ENCODE peak calls at places on chromosomes 5 and 9, in four cellular contexts. M, B, R and Q are unnamed samples.

GRCh38 chr5:179798771-179799643 is 5.2 kb downstream of the LTC4S start:
- DNase-seq in M (no peak), B (no peak), R (no peak), Q (no peak)

GRCh38 chr5:61184708-61185107 is 22.4 kb upstream of the SMIM15 start:
- DNase-seq in M (no peak), B (no peak), R (no peak), Q (no peak)

GRCh38 chr9:109310486-109310901 is 10.4 kb downstream of the EPB41L4B start:
- DNase-seq in M (no peak), B (no peak), R (no peak), Q (no peak)

GRCh38 chr5:59564895-59565294 is 328.6 kb downstream of the PDE4D start:
- DNase-seq in M (no peak), B (no peak), R (no peak), Q (no peak)

GRCh38 chr9:16001856-16002255 is 449.0 kb downstream of the CCDC171 start:
- DNase-seq in M (no peak), B (no peak), R (no peak), Q (no peak)

GRCh38 chr5:142601432-142601831 is 84.5 kb downstream of the FGF1 start:
- DNase-seq in M (no peak), B (no peak), R (no peak), Q (no peak)

GRCh38 chr9:21994996-21995651 is 533 bp downstream of the CDKN2B-AS1 start:
- DNase-seq in M (no peak), B (no peak), R (peak), Q (peak)

GRCh38 chr5:105504-106080 is 13.6 kb downstream of the PLEKHG4B start:
- DNase-seq in M (no peak), B (no peak), R (no peak), Q (no peak)

GRCh38 chr9:135209136-135209535 is 121.7 kb downstream of the OLFM1 start:
- DNase-seq in M (no peak), B (no peak), R (no peak), Q (no peak)

GRCh38 chr5:73176250-73176649 is 3.3 kb downstream of the TMEM174 start:
- DNase-seq in M (no peak), B (no peak), R (no peak), Q (no peak)

GRCh38 chr5:173869316-173869715 is 18.8 kb upstream of the CPEB4 start:
- DNase-seq in M (no peak), B (no peak), R (no peak), Q (no peak)

GRCh38 chr5:139725073-139725830 is 70.4 kb upstream of the PSD2 start:
- DNase-seq in M (no peak), B (no peak), R (peak), Q (no peak)

GRCh38 chr5:159588930-159589329 is 258.6 kb upstream of the IL12B start:
- DNase-seq in M (no peak), B (no peak), R (no peak), Q (no peak)

GRCh38 chr9:120877276-120878034 is 467 bp upstream of the PHF19 start:
- DNase-seq in M (no peak), B (no peak), R (peak), Q (peak)

GRCh38 chr5:148981353-148981752 is 81.5 kb downstream of the SH3TC2 start:
- DNase-seq in M (no peak), B (no peak), R (no peak), Q (no peak)

GRCh38 chr5:122220498-122220897 is 91.2 kb downstream of the ZNF474 start:
- DNase-seq in M (no peak), B (no peak), R (no peak), Q (no peak)

GRCh38 chr9:86983260-86984255 is 36.3 kb upstream of the GAS1 start:
- DNase-seq in M (no peak), B (peak), R (no peak), Q (no peak)

GRCh38 chr9:2622361-2623045 is 916 bp downstream of the VLDLR start:
- DNase-seq in M (no peak), B (no peak), R (peak), Q (peak)

GRCh38 chr5:74251106-74252032 is 389.2 kb downstream of the ENC1 start:
- DNase-seq in M (no peak), B (peak), R (no peak), Q (peak)

GRCh38 chr5:1761453-1761755 is 38.2 kb downstream of the MRPL36 start:
- DNase-seq in M (no peak), B (no peak), R (no peak), Q (no peak)

GRCh38 chr9:107007981-107008380 is 145.0 kb downstream of the ZNF462 start:
- DNase-seq in M (no peak), B (no peak), R (no peak), Q (no peak)

GRCh38 chr5:120055858-120056257 is 408.2 kb upstream of the PRR16 start:
- DNase-seq in M (no peak), B (peak), R (no peak), Q (no peak)

GRCh38 chr5:85320495-85320894 is 935.8 kb upstream of the EDIL3 start:
- DNase-seq in M (no peak), B (no peak), R (no peak), Q (peak)

GRCh38 chr5:96517294-96517693 is 84.2 kb upstream of the PCSK1 start:
- DNase-seq in M (no peak), B (peak), R (no peak), Q (no peak)

GRCh38 chr9:10055886-10056395 is 556.9 kb downstream of the PTPRD start:
- DNase-seq in M (no peak), B (no peak), R (no peak), Q (no peak)

GRCh38 chr5:2917524-2917923 is 166.0 kb upstream of the IRX2 start:
- DNase-seq in M (no peak), B (no peak), R (no peak), Q (no peak)

GRCh38 chr9:2418619-2419018 is 203.0 kb upstream of the VLDLR start:
- DNase-seq in M (no peak), B (no peak), R (no peak), Q (no peak)

GRCh38 chr5:43191740-43192557 is at the start of gene NIM1K:
- DNase-seq in M (no peak), B (no peak), R (peak), Q (peak)

GRCh38 chr9:93171261-93171660 is 12.7 kb upstream of the WNK2 start:
- DNase-seq in M (no peak), B (no peak), R (no peak), Q (no peak)

GRCh38 chr9:29038332-29038731 is 1465.1 kb upstream of the C9orf72 start:
- DNase-seq in M (no peak), B (no peak), R (no peak), Q (no peak)

GRCh38 chr5:150108711-150109605 is 22.6 kb upstream of the CSF1R start:
- DNase-seq in M (no peak), B (no peak), R (no peak), Q (no peak)

GRCh38 chr5:56815657-56816545 is 552 bp downstream of the MAP3K1 start:
- DNase-seq in M (no peak), B (no peak), R (peak), Q (peak)

GRCh38 chr5:169635933-169636332 is 1.1 kb upstream of the DOCK2 start:
- DNase-seq in M (no peak), B (no peak), R (no peak), Q (no peak)

GRCh38 chr5:148474025-148474511 is 90.3 kb downstream of the FBXO38 start:
- DNase-seq in M (no peak), B (peak), R (no peak), Q (no peak)

GRCh38 chr5:96146675-96147074 is 185.0 kb upstream of the ELL2 start:
- DNase-seq in M (no peak), B (peak), R (no peak), Q (no peak)

GRCh38 chr9:123120953-123121352 is 87.5 kb downstream of the GPR21 start:
- DNase-seq in M (no peak), B (no peak), R (no peak), Q (no peak)

GRCh38 chr9:73714294-73714693 is 562.6 kb downstream of the ANXA1 start:
- DNase-seq in M (no peak), B (no peak), R (no peak), Q (no peak)

GRCh38 chr5:116423091-116423490 is 151.5 kb downstream of the SEMA6A start:
- DNase-seq in M (no peak), B (no peak), R (no peak), Q (no peak)

DNA sequence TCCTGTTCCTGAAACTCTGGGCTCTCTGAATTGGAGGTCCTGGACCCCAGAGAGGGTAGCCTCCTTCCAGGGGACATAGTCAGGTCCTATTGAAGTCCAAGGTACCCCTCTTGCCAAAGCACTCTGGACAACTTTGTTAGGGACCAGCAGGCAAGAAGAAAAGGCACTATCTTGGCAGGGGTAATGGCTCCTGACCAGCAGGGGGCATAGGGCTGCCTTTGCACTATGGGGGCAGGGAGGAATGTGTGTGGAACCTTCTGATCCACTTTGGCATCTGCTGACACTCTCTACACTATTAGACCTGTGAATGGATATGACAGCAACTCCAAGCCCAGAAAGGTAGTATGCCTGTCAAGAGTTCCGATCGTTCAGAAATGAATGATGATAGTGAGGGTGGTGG is 179.0 kb upstream of the CD180 start:
- DNase-seq in M (no peak), B (no peak), R (no peak), Q (no peak)
- TF ChIP-seq CTCF in M (no peak), B (no peak), R (no peak), Q (no peak)

GRCh38 chr5:82348749-82349148 is 70.6 kb upstream of the RPS23 start:
- DNase-seq in M (no peak), B (no peak), R (no peak), Q (no peak)

GRCh38 chr5:82347213-82347947 is 69.2 kb upstream of the RPS23 start:
- DNase-seq in M (no peak), B (peak), R (no peak), Q (no peak)

GRCh38 chr5:82351754-82352145 is 73.6 kb upstream of the RPS23 start:
- DNase-seq in M (peak), B (no peak), R (no peak), Q (no peak)

GRCh38 chr5:82352146-82352791 is 74.1 kb upstream of the RPS23 start:
- DNase-seq in M (no peak), B (no peak), R (no peak), Q (no peak)

DNA sequence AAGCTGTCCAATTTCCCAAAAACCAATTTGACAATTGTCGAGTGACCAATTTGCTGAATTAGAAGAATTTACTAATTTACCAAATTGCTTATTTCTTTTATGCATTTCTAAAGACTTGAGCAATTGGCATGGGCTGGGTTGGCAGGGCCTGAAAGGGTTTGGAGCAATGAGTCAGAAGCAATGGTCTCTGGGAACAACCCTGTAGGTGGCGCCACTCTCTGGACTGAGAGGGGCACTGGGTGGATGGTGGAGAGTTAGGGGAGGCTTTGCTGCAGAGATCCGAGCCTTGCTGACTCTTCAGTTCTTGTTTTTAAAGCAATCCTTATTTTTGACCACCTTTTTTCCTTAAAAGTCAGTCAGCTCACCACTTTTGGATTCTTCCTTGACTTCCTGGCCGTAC is 71.5 kb upstream of the RPS23 start:
- DNase-seq in M (no peak), B (no peak), R (no peak), Q (peak)
- TF ChIP-seq CTCF in M (peak), B (peak), R (no peak), Q (peak)

GRCh38 chr9:100354121-100354800 is 1.5 kb upstream of the TEX10 start:
- DNase-seq in M (no peak), B (no peak), R (no peak), Q (no peak)
- TF ChIP-seq CTCF in M (no peak), B (no peak), R (no peak), Q (no peak)

GRCh38 chr5:113757508-113757907 is 244.0 kb downstream of the YTHDC2 start:
- DNase-seq in M (no peak), B (no peak), R (no peak), Q (no peak)
- TF ChIP-seq CTCF in M (no peak), B (no peak), R (no peak), Q (no peak)

DNA sequence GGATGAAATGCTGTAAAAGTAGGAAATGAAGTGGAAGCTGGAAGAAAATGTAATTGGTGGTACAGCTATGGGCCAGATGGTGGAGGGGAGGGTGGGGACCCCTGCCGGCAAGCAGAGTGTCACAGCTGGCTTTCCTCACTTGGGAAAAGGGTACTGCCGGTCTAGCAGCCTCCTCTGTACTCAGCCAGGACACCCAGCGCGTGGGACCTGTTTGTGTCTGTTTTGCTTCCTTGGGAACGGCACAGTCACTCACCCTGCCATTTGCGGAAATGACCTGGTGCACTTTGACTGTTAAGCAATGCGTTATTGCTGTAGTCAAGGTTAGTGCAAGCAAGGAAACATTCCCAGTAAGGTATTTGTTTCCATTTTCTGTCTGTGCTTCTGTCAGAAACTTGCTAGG is 10.1 kb downstream of the TMEM252 start:
- DNase-seq in M (no peak), B (no peak), R (peak), Q (peak)
- TF ChIP-seq CTCF in M (no peak), B (no peak), R (no peak), Q (no peak)

GRCh38 chr9:581673-582497 is 259.6 kb upstream of the DMRT1 start:
- DNase-seq in M (no peak), B (no peak), R (no peak), Q (peak)
- TF ChIP-seq CTCF in M (peak), B (peak), R (no peak), Q (peak)

GRCh38 chr5:54766748-54767147 is 218.6 kb downstream of the ESM1 start:
- DNase-seq in M (no peak), B (no peak), R (no peak), Q (no peak)
- TF ChIP-seq CTCF in M (peak), B (no peak), R (no peak), Q (no peak)